ENCODE peak calls at places on chromosomes 16 and 17, in seven cellular contexts. B is H54; T is non-pigmented ciliary epithelial cell; N is NB4; F is stimulated activated CD4-positive, alpha-beta T cell treated with anti-CD3 and anti-CD28 coated beads, TNF-alpha, amount 100 ng/mL, for 4 hours; P is AG09319; V is activated T-helper 9 cell treated with anti-CD3 and anti-CD28 coated beads, Interleukin-2, amount 50 U/mL, for 16 hours. I is an unnamed sample.

GRCh38 chr16:85715169-85716015 is 26.6 kb upstream of the GINS2 start:
- DNase-seq in P (no peak), B (no peak), T (no peak), V (no peak), N (no peak), F (no peak), I (no peak)

GRCh38 chr17:3004925-3005324 is 58.5 kb downstream of the OR1D5 start:
- DNase-seq in N (no peak), T (no peak), B (no peak), P (no peak), F (no peak), V (no peak), I (no peak)

GRCh38 chr17:50048988-50049387 is 6.9 kb upstream of the ITGA3 start:
- DNase-seq in P (no peak), T (no peak), N (no peak), V (no peak), F (no peak), B (no peak), I (no peak)

GRCh38 chr17:36697907-36698526 is 96.6 kb downstream of the MRM1 start:
- DNase-seq in P (no peak), N (peak; percentile 57), T (no peak), V (no peak), B (no peak), F (no peak), I (no peak)

GRCh38 chr16:67897231-67897630 is 4.2 kb downstream of the PSKH1 start:
- DNase-seq in P (no peak), T (no peak), V (no peak), N (no peak), F (no peak), B (no peak), I (no peak)

GRCh38 chr16:27618611-27619380 is 68.9 kb downstream of the KATNIP start:
- DNase-seq in V (no peak), N (no peak), P (no peak), F (no peak), T (no peak), B (no peak), I (no peak)

GRCh38 chr17:4852504-4853075 is 19.4 kb downstream of the MINK1 start:
- DNase-seq in F (no peak), N (no peak), B (no peak), T (no peak), P (no peak), V (no peak), I (no peak)

GRCh38 chr16:75415169-75415908 is 18.0 kb downstream of the CFDP1 start:
- DNase-seq in F (no peak), N (no peak), V (no peak), P (no peak), T (no peak), B (no peak), I (no peak)

GRCh38 chr17:5049314-5049819 is 14.1 kb upstream of the SLC52A1 start:
- DNase-seq in P (no peak), N (no peak), V (peak; percentile 38), F (no peak), B (no peak), T (no peak), I (peak; percentile 38)

GRCh38 chr17:66760324-66760723 is 74.6 kb upstream of the CACNG5 start:
- DNase-seq in P (no peak), N (no peak), F (no peak), T (no peak), B (no peak), V (no peak), I (no peak)

GRCh38 chr16:75710344-75710743 is 9.1 kb upstream of the DUXB start:
- DNase-seq in T (no peak), P (no peak), B (no peak), N (no peak), F (no peak), V (no peak), I (no peak)

GRCh38 chr17:80262775-80263244 is 2.2 kb downstream of the RNF213 start:
- DNase-seq in B (no peak), V (no peak), P (no peak), F (no peak), N (no peak), T (no peak), I (no peak)

GRCh38 chr17:32123782-32124181 is 18.5 kb upstream of the RHOT1 start:
- DNase-seq in P (no peak), N (no peak), B (no peak), V (no peak), F (no peak), T (no peak), I (no peak)

GRCh38 chr16:58464916-58465731 is 34.8 kb upstream of the NDRG4 start:
- DNase-seq in F (no peak), T (no peak), V (no peak), B (no peak), N (no peak), P (no peak), I (no peak)

GRCh38 chr16:22763655-22764054 is 50.3 kb upstream of the HS3ST2 start:
- DNase-seq in B (no peak), F (no peak), N (no peak), V (no peak), P (no peak), T (no peak), I (no peak)

GRCh38 chr16:48745541-48745940 is 135.6 kb upstream of the N4BP1 start:
- DNase-seq in V (no peak), N (no peak), T (no peak), F (no peak), B (no peak), P (no peak), I (no peak)

GRCh38 chr17:64385187-64386083 is 5.2 kb downstream of the PECAM1 start:
- DNase-seq in B (peak; percentile 91), F (peak; percentile 6), T (no peak), N (peak; percentile 93), V (no peak), P (peak; percentile 69), I (peak; percentile 49)

GRCh38 chr17:44083250-44083849 is 12.8 kb downstream of the G6PC3 start:
- DNase-seq in P (no peak), T (no peak), V (no peak), F (no peak), N (no peak), B (no peak), I (no peak)

GRCh38 chr17:77828749-77829539 is 129.6 kb upstream of the TNRC6C start:
- DNase-seq in N (no peak), B (no peak), T (no peak), V (no peak), F (no peak), P (no peak), I (no peak)

GRCh38 chr17:37180371-37180770 is 195.4 kb upstream of the C17orf78 start:
- DNase-seq in F (no peak), N (no peak), T (no peak), V (no peak), B (no peak), P (no peak), I (no peak)

GRCh38 chr17:73901661-73902415 is 257.6 kb upstream of the SDK2 start:
- DNase-seq in V (no peak), F (no peak), N (peak; percentile 58), B (no peak), P (no peak), T (no peak), I (no peak)

GRCh38 chr16:526181-527014 is 1.1 kb upstream of the CAPN15 start:
- DNase-seq in N (peak; percentile 52), P (no peak), V (no peak), F (no peak), B (no peak), T (no peak), I (no peak)

I was measured in activated gamma-delta T cell treated with anti-CD3 and anti-CD28 coated beads, Interleukin-2, amount 50 U/mL, for 16 hours.